ENCODE peak calls at places on chromosomes 12 and 14, in nine cellular contexts. One of them, this sample, is unnamed.

GRCh38 chr12:49131973-49132461 is 822 bp upstream of the TUBA1B start:
- DNase-seq in HL-60: peak; percentile 55
- DNase-seq in HCT116: no peak
- DNase-seq in A549: no peak
- DNase-seq in SK-N-SH: no peak
- DNase-seq in K562: peak; percentile 63
- DNase-seq in HepG2: no peak
- DNase-seq in GM12878: no peak
- DNase-seq in Panc1: peak; percentile 46
- DNase-seq in this sample: no peak

GRCh38 chr14:22412936-22413411 is 176.1 kb downstream of the DAD1 start:
- DNase-seq in HL-60: no peak
- DNase-seq in HCT116: no peak
- DNase-seq in A549: no peak
- DNase-seq in SK-N-SH: no peak
- DNase-seq in K562: no peak
- DNase-seq in HepG2: no peak
- DNase-seq in GM12878: no peak
- DNase-seq in Panc1: no peak
- DNase-seq in this sample: no peak

GRCh38 chr12:52285172-52285745 is 6.1 kb downstream of the KRT81 start:
- DNase-seq in HL-60: no peak
- DNase-seq in HCT116: no peak
- DNase-seq in A549: peak; percentile 84
- DNase-seq in SK-N-SH: no peak
- DNase-seq in K562: no peak
- DNase-seq in HepG2: no peak
- DNase-seq in GM12878: no peak
- DNase-seq in Panc1: no peak
- DNase-seq in this sample: no peak

GRCh38 chr14:67674139-67674479 is 323 bp downstream of the VTI1B start:
- DNase-seq in HL-60: peak; percentile 29
- DNase-seq in HCT116: peak; percentile 28
- DNase-seq in A549: peak; percentile 72
- DNase-seq in SK-N-SH: peak; percentile 87
- DNase-seq in K562: peak; percentile 81
- DNase-seq in HepG2: peak; percentile 62
- DNase-seq in GM12878: no peak
- DNase-seq in Panc1: no peak
- DNase-seq in this sample: peak; percentile 88

GRCh38 chr12:124709722-124710656 is 142.6 kb upstream of the NCOR2 start:
- DNase-seq in HL-60: no peak
- DNase-seq in HCT116: no peak
- DNase-seq in A549: no peak
- DNase-seq in SK-N-SH: no peak
- DNase-seq in K562: no peak
- DNase-seq in HepG2: no peak
- DNase-seq in GM12878: no peak
- DNase-seq in Panc1: no peak
- DNase-seq in this sample: no peak

GRCh38 chr12:75774309-75775052 is 257.1 kb downstream of the PHLDA1 start:
- DNase-seq in HL-60: no peak
- DNase-seq in HCT116: no peak
- DNase-seq in A549: no peak
- DNase-seq in SK-N-SH: no peak
- DNase-seq in K562: no peak
- DNase-seq in HepG2: no peak
- DNase-seq in GM12878: no peak
- DNase-seq in Panc1: no peak
- DNase-seq in this sample: no peak

GRCh38 chr12:34299802-34300193 is 277.5 kb downstream of the ALG10 start:
- DNase-seq in HL-60: no peak
- DNase-seq in HCT116: no peak
- DNase-seq in A549: no peak
- DNase-seq in SK-N-SH: no peak
- DNase-seq in K562: no peak
- DNase-seq in HepG2: no peak
- DNase-seq in GM12878: no peak
- DNase-seq in Panc1: no peak
- DNase-seq in this sample: no peak

GRCh38 chr14:100612879-100613455 is 25.8 kb upstream of the BEGAIN start:
- DNase-seq in HL-60: no peak
- DNase-seq in HCT116: no peak
- DNase-seq in A549: no peak
- DNase-seq in SK-N-SH: peak; percentile 83
- DNase-seq in K562: no peak
- DNase-seq in HepG2: no peak
- DNase-seq in GM12878: no peak
- DNase-seq in Panc1: no peak
- DNase-seq in this sample: no peak

GRCh38 chr14:102319351-102320032 is at the start of gene ZNF839:
- DNase-seq in HL-60: peak; percentile 94
- DNase-seq in HCT116: peak; percentile 81
- DNase-seq in A549: peak; percentile 93
- DNase-seq in SK-N-SH: peak; percentile 94
- DNase-seq in K562: peak; percentile 90
- DNase-seq in HepG2: peak; percentile 69
- DNase-seq in GM12878: no peak
- DNase-seq in Panc1: no peak
- DNase-seq in this sample: peak; percentile 93

GRCh38 chr14:39768579-39768978 is 336.3 kb upstream of the FBXO33 start:
- DNase-seq in HL-60: no peak
- DNase-seq in HCT116: no peak
- DNase-seq in A549: no peak
- DNase-seq in SK-N-SH: no peak
- DNase-seq in K562: no peak
- DNase-seq in HepG2: no peak
- DNase-seq in GM12878: peak; percentile 17
- DNase-seq in Panc1: no peak
- DNase-seq in this sample: no peak

GRCh38 chr12:109307051-109307450 is 2.0 kb downstream of the FOXN4 start:
- DNase-seq in HL-60: no peak
- DNase-seq in HCT116: no peak
- DNase-seq in A549: no peak
- DNase-seq in SK-N-SH: peak; percentile 60
- DNase-seq in K562: no peak
- DNase-seq in HepG2: peak; percentile 76
- DNase-seq in GM12878: no peak
- DNase-seq in Panc1: no peak
- DNase-seq in this sample: no peak

GRCh38 chr12:57609781-57610552 is 1.3 kb upstream of the ARHGEF25 start:
- DNase-seq in HL-60: no peak
- DNase-seq in HCT116: no peak
- DNase-seq in A549: no peak
- DNase-seq in SK-N-SH: peak; percentile 72
- DNase-seq in K562: no peak
- DNase-seq in HepG2: no peak
- DNase-seq in GM12878: no peak
- DNase-seq in Panc1: no peak
- DNase-seq in this sample: peak; percentile 68

GRCh38 chr12:25130741-25131188 is 64.2 kb downstream of the DNAI7 start:
- DNase-seq in HL-60: no peak
- DNase-seq in HCT116: peak; percentile 22
- DNase-seq in A549: peak; percentile 44
- DNase-seq in SK-N-SH: peak; percentile 33
- DNase-seq in K562: peak; percentile 29
- DNase-seq in HepG2: peak; percentile 31
- DNase-seq in GM12878: no peak
- DNase-seq in Panc1: peak; percentile 24
- DNase-seq in this sample: peak; percentile 75

GRCh38 chr12:57517187-57517586 is 3.1 kb downstream of the DDIT3 start:
- DNase-seq in HL-60: no peak
- DNase-seq in HCT116: no peak
- DNase-seq in A549: peak; percentile 51
- DNase-seq in SK-N-SH: no peak
- DNase-seq in K562: no peak
- DNase-seq in HepG2: no peak
- DNase-seq in GM12878: no peak
- DNase-seq in Panc1: peak; percentile 28
- DNase-seq in this sample: no peak

GRCh38 chr14:45946251-45946650 is 693.2 kb upstream of the MIS18BP1 start:
- DNase-seq in HL-60: no peak
- DNase-seq in HCT116: no peak
- DNase-seq in A549: no peak
- DNase-seq in SK-N-SH: no peak
- DNase-seq in K562: no peak
- DNase-seq in HepG2: no peak
- DNase-seq in GM12878: no peak
- DNase-seq in Panc1: no peak
- DNase-seq in this sample: no peak

GRCh38 chr14:45947785-45948184 is 694.8 kb upstream of the MIS18BP1 start:
- DNase-seq in HL-60: no peak
- DNase-seq in HCT116: no peak
- DNase-seq in A549: no peak
- DNase-seq in SK-N-SH: no peak
- DNase-seq in K562: no peak
- DNase-seq in HepG2: no peak
- DNase-seq in GM12878: no peak
- DNase-seq in Panc1: no peak
- DNase-seq in this sample: no peak

DNA sequence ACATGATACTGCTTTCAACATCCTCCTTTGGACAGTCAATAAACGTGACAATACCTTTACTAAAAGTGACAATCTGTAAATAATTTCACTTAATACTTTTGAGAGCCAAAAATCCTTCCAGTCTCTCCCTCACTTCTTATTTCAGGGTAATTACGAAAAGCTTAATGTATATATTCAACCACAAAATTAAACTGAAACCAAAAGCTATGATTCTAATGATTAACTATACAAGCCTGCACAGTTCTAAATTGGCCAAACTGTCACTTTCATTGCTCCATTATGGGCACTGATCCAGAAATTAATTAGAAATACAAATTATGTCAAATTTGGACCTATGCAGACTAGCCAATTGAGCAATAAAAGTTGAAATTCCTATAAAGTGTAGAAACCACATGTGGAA is 696.5 kb upstream of the MIS18BP1 start:
- DNase-seq in HL-60: no peak
- DNase-seq in HCT116: no peak
- DNase-seq in A549: no peak
- DNase-seq in SK-N-SH: no peak
- DNase-seq in K562: no peak
- DNase-seq in HepG2: no peak
- DNase-seq in GM12878: no peak
- DNase-seq in Panc1: no peak
- DNase-seq in this sample: no peak
- TF ChIP-seq CTCF in HL-60: no peak
- TF ChIP-seq CTCF in HCT116: no peak
- TF ChIP-seq CTCF in A549: no peak
- TF ChIP-seq CTCF in SK-N-SH: no peak
- TF ChIP-seq CTCF in K562: no peak
- TF ChIP-seq CTCF in HepG2: no peak
- TF ChIP-seq CTCF in GM12878: no peak
- TF ChIP-seq CTCF in Panc1: no peak
- TF ChIP-seq CTCF in this sample: no peak

DNA sequence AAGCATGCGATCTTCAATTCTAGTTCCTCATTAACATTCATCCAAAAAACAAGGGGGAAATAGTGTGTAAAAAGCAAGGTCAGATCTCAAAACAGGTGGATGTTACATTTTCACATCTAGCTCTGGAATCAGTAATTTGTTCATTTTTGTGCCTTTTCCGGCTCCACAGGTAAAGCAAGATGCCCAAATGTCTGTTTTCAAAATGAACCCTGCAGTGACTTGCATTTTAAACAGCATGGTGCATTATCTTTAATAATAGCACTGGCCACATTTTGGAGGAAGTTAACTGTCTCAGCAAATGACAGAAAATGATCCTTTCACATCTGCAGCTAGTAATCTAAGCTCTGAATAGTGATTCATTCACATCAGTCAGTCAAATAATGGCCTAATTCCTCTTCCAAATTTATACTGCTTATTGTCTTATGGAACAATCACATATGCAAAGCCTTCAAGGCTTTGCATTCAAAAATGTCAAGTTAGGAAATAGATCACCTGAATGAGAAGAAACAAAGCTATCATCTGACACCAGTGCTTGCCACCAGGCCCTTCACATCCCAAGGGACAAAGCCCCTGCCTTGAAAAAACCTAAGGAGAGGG is 75.6 kb downstream of the PPM1H start:
- DNase-seq in HL-60: no peak
- DNase-seq in HCT116: no peak
- DNase-seq in A549: no peak
- DNase-seq in SK-N-SH: no peak
- DNase-seq in K562: no peak
- DNase-seq in HepG2: no peak
- DNase-seq in GM12878: no peak
- DNase-seq in Panc1: no peak
- DNase-seq in this sample: no peak
- TF ChIP-seq REST in HL-60: no peak
- TF ChIP-seq REST in HCT116: no peak
- TF ChIP-seq REST in A549: no peak
- TF ChIP-seq REST in SK-N-SH: no peak
- TF ChIP-seq REST in K562: no peak
- TF ChIP-seq REST in HepG2: no peak
- TF ChIP-seq REST in GM12878: no peak
- TF ChIP-seq REST in Panc1: no peak
- TF ChIP-seq REST in this sample: no peak

GRCh38 chr12:591167-591570 is 72.1 kb downstream of the NINJ2 start:
- DNase-seq in HL-60: no peak
- DNase-seq in HCT116: no peak
- DNase-seq in A549: no peak
- DNase-seq in SK-N-SH: peak; percentile 63
- DNase-seq in K562: peak; percentile 59
- DNase-seq in HepG2: no peak
- DNase-seq in GM12878: no peak
- DNase-seq in Panc1: no peak
- DNase-seq in this sample: peak; percentile 28
- TF ChIP-seq CTCF in HL-60: no peak
- TF ChIP-seq CTCF in HCT116: peak; percentile 22
- TF ChIP-seq CTCF in A549: no peak
- TF ChIP-seq CTCF in SK-N-SH: no peak
- TF ChIP-seq CTCF in K562: peak; percentile 21
- TF ChIP-seq CTCF in HepG2: peak; percentile 28
- TF ChIP-seq CTCF in GM12878: no peak
- TF ChIP-seq CTCF in Panc1: no peak
- TF ChIP-seq CTCF in this sample: no peak

DNA sequence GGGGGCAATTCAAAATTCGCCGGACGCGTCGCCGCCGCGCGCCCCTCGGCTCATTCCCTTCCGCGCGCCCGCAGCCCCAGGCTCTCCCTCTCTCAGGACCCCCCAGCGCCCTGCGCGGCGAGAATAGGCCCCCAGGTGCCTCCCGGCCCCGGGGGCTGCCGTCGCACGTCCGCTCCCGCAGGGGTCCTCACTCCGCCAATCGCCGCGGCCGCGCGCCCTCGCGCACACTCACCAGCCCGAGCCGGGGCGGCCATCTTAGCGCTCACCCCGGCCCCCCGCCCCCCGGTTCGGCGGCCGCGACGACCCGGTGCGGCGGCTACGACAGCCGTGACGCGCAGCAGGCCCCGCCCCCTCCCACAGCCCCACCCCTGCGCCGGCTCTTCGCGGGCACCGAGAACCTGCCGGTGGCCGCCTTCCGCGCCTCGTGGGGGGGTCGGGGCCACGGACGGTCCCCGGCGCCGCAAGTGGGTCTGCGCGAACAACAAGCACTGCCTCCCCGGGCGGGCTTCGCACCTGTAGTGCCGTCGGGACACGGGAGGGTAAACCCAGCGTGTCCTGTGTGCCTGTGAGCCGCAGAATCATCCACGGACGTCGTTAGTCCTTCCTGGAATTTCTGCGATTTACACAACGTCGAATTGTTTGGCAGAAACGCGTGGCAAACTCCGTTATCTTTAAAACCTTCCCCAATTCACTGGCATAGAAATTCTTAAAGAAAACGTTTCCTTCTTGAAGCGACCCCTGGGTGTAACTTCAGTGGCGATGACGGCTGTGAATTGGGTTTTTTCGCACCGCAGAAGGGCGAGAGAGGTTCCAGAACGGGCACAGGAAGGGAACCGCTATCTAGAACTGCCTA is 2.5 kb downstream of the USP44 start:
- DNase-seq in HL-60: peak; percentile 15
- DNase-seq in HCT116: no peak
- DNase-seq in A549: peak; percentile 55
- DNase-seq in SK-N-SH: peak; percentile 98
- DNase-seq in K562: peak; percentile 58
- DNase-seq in HepG2: no peak
- DNase-seq in GM12878: no peak
- DNase-seq in Panc1: no peak
- DNase-seq in this sample: peak; percentile 82
- TF ChIP-seq REST in HL-60: peak; percentile 39
- TF ChIP-seq REST in HCT116: no peak
- TF ChIP-seq REST in A549: no peak
- TF ChIP-seq REST in SK-N-SH: no peak
- TF ChIP-seq REST in K562: no peak
- TF ChIP-seq REST in HepG2: no peak
- TF ChIP-seq REST in GM12878: no peak
- TF ChIP-seq REST in Panc1: no peak
- TF ChIP-seq REST in this sample: no peak

This sample was measured in GM23338.